ENCODE peak calls at places on chromosomes 6 and 20, in five cellular contexts. A, J, V, B and C are unnamed samples.

GRCh38 chr6:79079425-79080130 is 1.5 kb upstream of the PHIP start:
- DNase-seq in V (peak), A (no peak), B (peak), J (no peak), C (no peak)

GRCh38 chr6:127266178-127266891 is at the start of gene RNF146:
- DNase-seq in J (peak), V (peak), A (peak), B (peak), C (peak)

GRCh38 chr6:5135783-5136376 is 50.7 kb downstream of the PPP1R3G start:
- DNase-seq in J (no peak), A (peak), V (peak), B (peak), C (peak)

GRCh38 chr20:57209413-57209812 is 57.0 kb downstream of the BMP7 start:
- DNase-seq in J (no peak), B (no peak), V (no peak), A (no peak), C (no peak)

GRCh38 chr6:137873273-137873762 is 6.3 kb downstream of the TNFAIP3 start:
- DNase-seq in B (peak), V (peak), J (peak), A (peak), C (peak)

GRCh38 chr6:25179051-25179778 is 100.0 kb upstream of the CARMIL1 start:
- DNase-seq in A (no peak), B (peak), J (no peak), V (peak), C (no peak)

GRCh38 chr6:62371395-62371794 is 85.4 kb upstream of the KHDRBS2 start:
- DNase-seq in V (no peak), A (no peak), B (no peak), J (no peak), C (no peak)

GRCh38 chr6:151652338-151652737 is 155.1 kb upstream of the ESR1 start:
- DNase-seq in B (no peak), J (no peak), V (no peak), A (no peak), C (no peak)

GRCh38 chr6:159252955-159253508 is 83.8 kb downstream of the FNDC1 start:
- DNase-seq in A (no peak), B (peak), J (no peak), V (no peak), C (no peak)

GRCh38 chr20:47070176-47070575 is 175.5 kb downstream of the EYA2 start:
- DNase-seq in A (no peak), B (peak), V (no peak), J (no peak), C (no peak)

GRCh38 chr6:158220786-158221442 is 52.8 kb downstream of the GTF2H5 start:
- DNase-seq in A (peak), B (peak), V (peak), J (peak), C (peak)

GRCh38 chr6:28953039-28953872 is 29.5 kb upstream of the TRIM27 start:
- DNase-seq in A (peak), J (peak), V (peak), B (peak), C (peak)

GRCh38 chr6:132813173-132813856 is 1.1 kb upstream of the RPS12 start:
- DNase-seq in J (peak), B (peak), A (peak), V (peak), C (peak)

GRCh38 chr20:50189681-50190250 is 864 bp upstream of the CEBPB start:
- DNase-seq in V (peak), A (no peak), B (no peak), J (peak), C (peak)

GRCh38 chr6:89369009-89369408 is 16.5 kb upstream of the UBE2J1 start:
- DNase-seq in B (peak), A (no peak), V (peak), J (no peak), C (no peak)

GRCh38 chr6:162852810-162853577 is 125.2 kb downstream of the PACRG start:
- DNase-seq in J (no peak), V (no peak), A (no peak), B (no peak), C (no peak)

GRCh38 chr6:14121936-14122344 is 4.4 kb downstream of the CD83 start:
- DNase-seq in J (no peak), V (no peak), A (peak), B (no peak), C (peak)

GRCh38 chr20:6654490-6655247 is 112.8 kb upstream of the BMP2 start:
- DNase-seq in B (no peak), V (peak), J (no peak), A (no peak), C (no peak)

GRCh38 chr6:25278914-25279747 is at the start of gene CARMIL1:
- DNase-seq in V (peak), A (peak), B (peak), J (peak), C (peak)

GRCh38 chr20:50399917-50400704 is 110.1 kb upstream of the PTPN1 start:
- DNase-seq in A (no peak), J (no peak), B (peak), V (peak), C (no peak)

GRCh38 chr20:17557675-17558006 is 12.2 kb upstream of the DSTN start:
- DNase-seq in J (no peak), A (no peak), B (peak), V (peak), C (no peak)

GRCh38 chr6:161407115-161407514 is 133.3 kb upstream of the AGPAT4 start:
- DNase-seq in B (no peak), V (no peak), J (no peak), A (no peak), C (no peak)

GRCh38 chr20:51399138-51399890 is 143.2 kb downstream of the NFATC2 start:
- DNase-seq in J (no peak), A (no peak), B (no peak), V (no peak), C (no peak)

GRCh38 chr6:169386431-169387057 is 132.9 kb upstream of the THBS2 start:
- DNase-seq in A (no peak), J (no peak), V (no peak), B (peak), C (no peak)

GRCh38 chr6:136173519-136174507 is 76.3 kb downstream of the MTFR2 start:
- DNase-seq in V (peak), A (peak), B (peak), J (no peak), C (no peak)